ENCODE peak calls at places on chromosomes 4 and X, in four cellular contexts. Y, T, U and S are unnamed samples.

GRCh38 chr4:26724522-26724921 is 136.1 kb upstream of the STIM2 start:
- DNase-seq in Y (no peak), T (no peak), U (no peak), S (no peak)

GRCh38 chrX:150308532-150309157 is 54.5 kb upstream of the MAMLD1 start:
- DNase-seq in Y (no peak), T (no peak), U (no peak), S (no peak)

GRCh38 chr4:83356899-83357661 is 22.4 kb upstream of the HPSE start:
- DNase-seq in Y (no peak), T (no peak), U (no peak), S (no peak)

GRCh38 chrX:21745756-21746155 is 12.2 kb downstream of the SMPX start:
- DNase-seq in Y (no peak), T (peak; percentile 16), U (peak; percentile 41), S (no peak)

GRCh38 chr4:148443550-148444295 is 1.5 kb upstream of the NR3C2 start:
- DNase-seq in Y (peak; percentile 92), T (peak; percentile 69), U (peak; percentile 28), S (peak; percentile 44)

GRCh38 chr4:153713840-153714239 is 29.8 kb downstream of the TLR2 start:
- DNase-seq in Y (no peak), T (no peak), U (no peak), S (no peak)

GRCh38 chr4:4791299-4791798 is 68.1 kb upstream of the MSX1 start:
- DNase-seq in Y (peak; percentile 37), T (no peak), U (peak; percentile 19), S (peak; percentile 50)

GRCh38 chr4:76233967-76234678 is 17.4 kb upstream of the FAM47E start:
- DNase-seq in Y (peak; percentile 35), T (no peak), U (peak; percentile 83), S (no peak)

GRCh38 chr4:128812360-128812958 is 3.0 kb downstream of the JADE1 start:
- DNase-seq in Y (no peak), T (no peak), U (peak; percentile 82), S (peak; percentile 37)

GRCh38 chr4:73653695-73654106 is 33.5 kb upstream of the RASSF6 start:
- DNase-seq in Y (no peak), T (no peak), U (peak; percentile 69), S (no peak)

GRCh38 chr4:169315530-169316306 is 45.0 kb upstream of the SH3RF1 start:
- DNase-seq in Y (no peak), T (no peak), U (peak; percentile 4), S (no peak)

GRCh38 chr4:53098681-53099121 is 236.6 kb downstream of the RASL11B start:
- DNase-seq in Y (no peak), T (no peak), U (no peak), S (no peak)

GRCh38 chr4:147754037-147754445 is 22.2 kb downstream of the ARHGAP10 start:
- DNase-seq in Y (no peak), T (no peak), U (peak; percentile 51), S (no peak)

GRCh38 chrX:128142745-128143144 is 90.5 kb upstream of the ACTRT1 start:
- DNase-seq in Y (no peak), T (no peak), U (no peak), S (no peak)

GRCh38 chr4:41757521-41758156 is 9.1 kb upstream of the PHOX2B start:
- DNase-seq in Y (no peak), T (no peak), U (peak; percentile 40), S (no peak)

GRCh38 chrX:31931225-31931624 is 859.4 kb upstream of the FTHL17 start:
- DNase-seq in Y (no peak), T (no peak), U (no peak), S (no peak)

GRCh38 chr4:142961866-142962265 is 115.8 kb upstream of the INPP4B start:
- DNase-seq in Y (no peak), T (no peak), U (no peak), S (no peak)

GRCh38 chr4:177313263-177313662 is 3.6 kb downstream of the NEIL3 start:
- DNase-seq in Y (no peak), T (no peak), U (no peak), S (no peak)

GRCh38 chrX:154730271-154730883 is 20.5 kb downstream of the GAB3 start:
- DNase-seq in Y (no peak), T (peak; percentile 42), U (no peak), S (no peak)

GRCh38 chr4:2924765-2925301 is 38.4 kb downstream of the NOP14 start:
- DNase-seq in Y (no peak), T (no peak), U (no peak), S (no peak)

GRCh38 chrX:23907106-23907495 is 637 bp downstream of the APOO start:
- DNase-seq in Y (no peak), T (no peak), U (peak; percentile 47), S (no peak)

DNA sequence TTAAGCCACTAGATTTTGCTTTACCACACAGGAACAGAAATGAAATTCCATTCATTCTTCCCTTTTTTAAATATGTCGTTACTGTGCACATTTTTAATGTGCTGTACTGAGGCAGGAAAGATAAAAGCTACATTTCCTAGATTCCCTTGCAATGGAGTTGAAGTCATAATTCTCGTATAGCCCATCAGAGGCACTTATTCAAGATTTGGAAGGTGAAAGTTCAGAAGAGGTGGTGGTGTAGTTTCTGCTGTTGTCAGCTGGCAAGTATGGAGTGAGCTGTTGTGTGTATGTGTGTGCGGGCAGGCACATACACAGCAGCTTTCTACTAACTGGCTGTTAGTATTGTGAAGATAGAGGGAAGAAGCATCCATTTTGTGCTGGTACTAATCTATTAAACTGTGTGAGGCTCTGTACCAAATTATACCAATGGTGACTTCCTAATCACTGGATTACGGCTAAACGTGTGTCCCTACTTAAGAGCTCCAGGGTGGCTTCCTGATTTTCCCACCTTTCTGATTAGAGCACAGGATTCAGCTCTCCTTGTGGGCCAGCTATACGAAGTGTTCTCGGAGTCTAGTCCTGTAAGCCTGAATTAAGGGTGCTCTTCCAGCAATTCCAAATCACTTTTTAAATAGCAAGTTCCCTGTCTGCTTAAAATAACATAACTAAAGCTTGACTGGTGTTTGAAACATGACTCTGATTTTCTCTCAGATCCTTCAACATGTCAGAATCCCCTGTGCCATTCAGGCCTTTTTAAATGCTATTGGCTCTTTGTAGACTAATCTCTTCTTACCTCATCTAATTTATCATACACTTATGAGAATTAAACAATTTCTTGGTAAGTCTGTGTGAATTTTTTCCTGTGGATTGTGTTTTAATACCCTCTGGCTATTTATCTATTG is 43.8 kb downstream of the PDS5A start:
- DNase-seq in Y (no peak), T (no peak), U (peak; percentile 21), S (no peak)
- H3K4me3 ChIP-seq in Y (no peak overlapping the region), T (no peak overlapping the region), U (no peak overlapping the region), S (no peak overlapping the region)

GRCh38 chr4:105551968-105552746 is at the start of gene ARHGEF38:
- DNase-seq in Y (no peak), T (no peak), U (peak; percentile 59), S (no peak)
- H3K4me3 ChIP-seq in Y (no peak within 1 kb of the TSS), T (no peak within 1 kb of the TSS), U (no peak within 1 kb of the TSS), S (no peak within 1 kb of the TSS)

DNA sequence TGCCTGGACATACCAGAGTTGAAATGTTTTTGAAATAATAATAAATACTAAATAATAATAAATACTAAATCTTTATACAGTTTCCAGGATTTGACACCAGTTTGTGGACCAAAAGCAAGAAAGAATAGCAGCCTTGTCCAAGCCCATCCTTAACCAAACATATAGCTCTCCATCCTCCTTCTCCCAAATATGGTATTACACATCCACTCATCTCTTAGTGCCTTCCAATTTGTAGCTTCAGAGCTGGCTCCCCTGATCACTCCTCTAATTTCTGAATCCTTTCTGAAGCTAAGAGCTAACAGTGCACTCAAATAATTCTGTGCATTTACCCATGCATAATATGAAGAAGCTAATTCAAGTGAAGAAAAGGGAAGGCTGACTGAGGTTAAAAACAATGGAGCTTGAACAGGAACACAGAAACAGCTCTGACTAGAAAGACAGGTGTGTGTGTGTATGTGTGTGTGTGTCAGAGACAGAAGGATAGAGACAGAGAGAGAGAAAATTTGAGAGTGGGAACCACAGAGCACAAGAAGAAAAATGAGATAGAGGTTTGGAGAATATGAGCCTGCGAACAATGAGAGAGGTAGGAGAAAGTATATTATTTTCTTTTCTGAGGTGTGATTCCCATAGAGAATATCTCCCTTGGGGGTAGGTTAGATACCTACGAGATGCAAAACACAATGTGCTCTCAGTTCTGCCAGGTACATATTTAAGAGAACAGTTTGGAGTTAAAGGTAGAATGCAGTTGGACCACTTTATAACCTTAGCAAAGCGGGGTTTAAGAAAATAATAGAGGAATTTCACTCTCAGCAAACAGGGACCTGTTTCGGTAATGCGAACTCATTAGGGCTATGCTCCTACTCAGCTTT is 123.5 kb downstream of the CAMK2D start:
- DNase-seq in Y (no peak), T (no peak), U (no peak), S (no peak)
- H3K4me3 ChIP-seq in Y (no peak overlapping the region), T (no peak overlapping the region), U (no peak overlapping the region), S (no peak overlapping the region)

GRCh38 chrX:323721-324628 is 5.4 kb upstream of the GTPBP6 start:
- DNase-seq in Y (peak; percentile 71), T (peak; percentile 67), U (peak; percentile 89), S (peak; percentile 42)
- H3K4me3 ChIP-seq in Y (no peak overlapping the region), T (no peak overlapping the region), U (peak overlapping the region; percentile 53), S (no peak overlapping the region)

GRCh38 chr4:17780461-17781071 is 855 bp downstream of the FAM184B start:
- DNase-seq in Y (no peak), T (no peak), U (no peak), S (no peak)
- H3K4me3 ChIP-seq in Y (no peak overlapping the region), T (no peak overlapping the region), U (peak overlapping the region; percentile 66), S (peak overlapping the region; percentile 49)